ENCODE peak calls at places on chromosome 14, in ten cellular contexts. O is CD8-positive, alpha-beta memory T cell; A is ovary; L is MM.1S; D is fibroblast of lung; Y is brain microvascular endothelial cell; Q is small intestine; S is transverse colon; T is upper lobe of right lung; B is neural progenitor cell. H is an unnamed sample. For H3K27me3, the result is how much of the 10 kb centered on the place peaks cover.

GRCh38 chr14:21917699-21918436 is 244.2 kb upstream of the OR4E1 start:
- DNase-seq in L (peak), T (no peak), Y (peak), Q (peak), O (peak), B (peak), S (peak), A (no peak), D (peak), H (peak)

GRCh38 chr14:94307410-94307992 is 14.4 kb upstream of the SERPINA10 start:
- DNase-seq in A (no peak), D (no peak), O (no peak), T (no peak), B (peak), L (no peak), S (no peak), Q (peak), Y (no peak), H (no peak)

GRCh38 chr14:52325126-52325525 is 11.0 kb downstream of the PTGER2 start:
- DNase-seq in Q (peak), O (no peak), B (no peak), T (no peak), D (no peak), L (no peak), A (no peak), S (no peak), Y (no peak), H (no peak)

GRCh38 chr14:62006116-62006737 is 244.0 kb downstream of the SNAPC1 start:
- DNase-seq in T (no peak), L (no peak), O (no peak), B (no peak), A (no peak), Y (no peak), S (no peak), Q (no peak), D (peak), H (no peak)

GRCh38 chr14:77003960-77004710 is 24.4 kb downstream of the IRF2BPL start:
- DNase-seq in T (no peak), A (no peak), Y (peak), L (no peak), B (no peak), D (peak), S (no peak), O (no peak), Q (peak), H (no peak)

GRCh38 chr14:71261206-71261605 is 353.9 kb downstream of the PCNX1 start:
- DNase-seq in Q (no peak), O (no peak), T (no peak), B (no peak), Y (peak), S (no peak), L (no peak), D (no peak), A (no peak), H (no peak)

GRCh38 chr14:37194698-37195097 is 3.0 kb upstream of the MIPOL1 start:
- DNase-seq in Q (peak), B (no peak), Y (no peak), L (no peak), A (no peak), O (no peak), S (no peak), D (no peak), T (no peak), H (no peak)

GRCh38 chr14:104971447-104972240 is 6.5 kb downstream of the AHNAK2 start:
- DNase-seq in T (no peak), Q (no peak), S (no peak), Y (no peak), A (no peak), L (no peak), B (no peak), O (no peak), D (no peak), H (no peak)

GRCh38 chr14:65098586-65098985 is 3.7 kb downstream of the MAX start:
- DNase-seq in D (peak), T (no peak), L (peak), S (no peak), A (no peak), B (no peak), Q (peak), Y (no peak), O (no peak), H (no peak)

GRCh38 chr14:76701981-76702380 is 59.3 kb upstream of the VASH1 start:
- DNase-seq in T (no peak), A (no peak), D (no peak), Y (no peak), L (no peak), B (no peak), S (no peak), O (no peak), Q (no peak), H (peak)

DNA sequence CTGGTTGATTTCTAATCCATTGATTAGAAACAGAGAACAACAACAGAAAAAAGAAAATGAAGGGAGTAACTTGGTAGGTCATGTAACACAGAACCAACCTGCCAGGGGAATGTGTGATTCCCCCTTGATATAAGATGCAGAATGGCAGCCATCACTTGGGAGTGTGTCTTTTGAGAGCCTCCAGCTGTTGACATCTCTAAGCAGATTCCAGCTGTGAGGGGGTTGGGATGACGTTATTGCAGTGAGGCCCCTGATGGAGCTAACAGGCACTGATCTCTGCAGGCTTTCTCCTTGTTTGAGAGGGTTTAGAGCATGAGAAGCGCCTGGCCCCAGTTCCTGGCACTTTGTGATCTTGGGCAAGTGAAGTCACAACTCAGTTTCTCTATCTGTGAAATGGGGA is 124.9 kb downstream of the PELI2 start:
- DNase-seq in L (no peak), B (peak), Y (no peak), D (peak), Q (no peak), S (no peak), O (no peak), T (no peak), A (no peak), H (no peak)
- H3K27me3 ChIP-seq in L (under half), B (under half), Y (under half), D (under half), Q (under half), S (under half), O (under half), T (under half), A (under half), H (under half)

GRCh38 chr14:96274122-96274910 is 18.3 kb downstream of the BDKRB1 start:
- DNase-seq in B (no peak), T (no peak), Q (no peak), Y (no peak), A (no peak), O (no peak), L (no peak), D (peak), S (no peak), H (no peak)
- H3K27ac ChIP-seq in B (no peak), T (no peak), Q (no peak), Y (no peak), A (no peak), O (no peak), L (no peak), D (peak), S (peak), H (no peak)

DNA sequence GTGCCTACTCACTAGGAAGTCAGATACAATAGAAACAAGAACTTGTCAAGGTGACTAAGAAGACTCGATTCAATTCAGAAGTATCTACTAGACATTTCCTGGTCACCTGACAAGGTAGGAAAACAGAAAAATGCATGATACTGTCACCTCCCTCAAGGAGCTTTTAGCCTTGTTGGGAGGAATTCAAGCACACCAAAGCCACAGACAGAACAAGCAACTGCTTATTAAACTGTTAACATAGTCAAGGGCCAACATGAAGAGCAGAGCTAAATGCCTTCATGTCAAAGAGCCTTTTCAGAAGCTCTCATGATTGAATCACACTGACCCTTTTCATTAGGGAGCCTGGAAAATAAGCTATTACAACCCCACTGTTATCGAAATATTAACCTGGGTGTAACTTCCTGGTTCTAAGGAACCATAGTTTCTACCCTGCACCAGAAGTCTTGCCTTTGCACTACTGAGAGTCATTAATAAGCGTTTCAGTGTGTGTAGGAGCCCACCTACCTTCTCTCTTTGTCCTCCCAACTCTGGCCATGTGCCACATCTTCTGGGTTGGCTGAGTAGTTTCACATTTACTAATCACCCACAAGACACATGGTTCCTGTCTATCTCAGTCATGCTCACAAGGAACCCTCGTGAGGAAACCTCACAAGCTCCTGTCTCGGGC is 31.0 kb upstream of the LGALS3 start:
- DNase-seq in L (peak), Q (peak), B (no peak), Y (no peak), T (no peak), A (no peak), O (peak), S (peak), D (no peak), H (no peak)
- H3K4me3 ChIP-seq in L (no peak), Q (no peak), B (no peak), Y (no peak), T (no peak), A (no peak), O (no peak), S (no peak), D (no peak), H (no peak)

DNA sequence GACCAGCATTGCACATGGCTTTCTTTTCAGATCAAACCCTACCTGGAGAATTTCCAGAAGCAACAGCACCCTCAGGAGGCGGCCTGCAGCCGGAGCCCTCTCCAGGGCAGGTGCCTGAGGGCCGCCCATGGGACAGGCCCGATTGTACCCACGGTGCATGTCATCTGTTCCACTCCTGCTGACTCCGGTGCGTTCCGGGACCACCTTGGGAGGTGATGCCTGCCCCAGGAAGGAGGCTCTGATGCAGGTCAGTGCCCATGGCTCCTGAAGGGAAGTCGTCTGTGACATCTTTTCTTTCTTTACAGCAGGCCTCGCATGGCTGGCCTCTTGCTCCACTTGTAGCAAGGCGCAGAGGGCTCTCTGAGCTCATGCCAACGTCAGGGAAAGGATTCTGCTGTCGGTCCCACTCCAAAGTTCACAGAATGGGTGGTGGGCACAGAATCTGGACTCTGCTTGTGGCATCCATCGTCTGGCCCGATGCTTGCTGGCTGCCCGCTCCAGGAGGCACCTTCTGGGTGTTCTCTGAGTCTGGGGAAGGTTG is 160.7 kb upstream of the RTL1 start:
- DNase-seq in D (no peak), Y (no peak), B (no peak), T (peak), O (no peak), L (no peak), S (no peak), Q (no peak), A (no peak), H (no peak)
- H3K27me3 ChIP-seq in D (under half), Y (under half), B (under half), T (under half), O (under half), L (half or more), S (under half), Q (under half), A (under half), H (under half)

DNA sequence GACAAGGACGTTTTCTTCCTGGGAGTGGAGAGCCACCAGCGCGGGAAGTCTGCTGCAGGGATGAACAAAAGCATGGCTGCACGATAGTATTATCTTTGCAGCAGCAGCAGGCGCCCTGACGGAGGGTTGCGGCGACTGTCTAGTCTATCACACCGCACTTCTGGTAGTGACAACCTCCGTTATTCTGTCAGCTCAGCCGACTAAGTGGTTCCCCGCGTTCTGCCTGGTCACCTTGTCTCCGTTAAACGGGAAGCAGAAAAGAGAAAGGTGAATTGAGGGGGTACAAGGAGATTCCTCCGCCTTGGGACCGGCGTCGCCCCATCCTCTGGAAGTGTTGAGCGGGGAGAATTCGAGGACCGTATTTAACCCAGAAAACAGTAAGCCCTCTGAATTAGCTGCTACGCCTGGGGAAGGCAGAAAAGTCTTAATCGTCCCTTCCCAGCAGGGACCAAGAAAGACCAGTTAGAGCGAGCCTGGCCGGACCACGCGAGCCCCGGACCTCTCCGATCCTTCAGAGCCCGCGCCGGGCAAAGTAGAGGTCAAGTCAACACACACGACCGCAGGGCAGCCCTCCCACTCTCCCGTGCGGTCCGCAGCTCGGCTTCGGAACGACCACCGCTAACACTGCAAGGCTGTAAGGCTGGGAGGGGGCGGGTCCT is 536 bp upstream of the DAAM1 start:
- DNase-seq in S (peak), B (peak), A (no peak), O (peak), D (no peak), Y (no peak), L (peak), T (no peak), Q (no peak), H (peak)
- H3K27ac ChIP-seq in S (peak), B (no peak), A (peak), O (peak), D (no peak), Y (no peak), L (no peak), T (peak), Q (peak), H (peak)

DNA sequence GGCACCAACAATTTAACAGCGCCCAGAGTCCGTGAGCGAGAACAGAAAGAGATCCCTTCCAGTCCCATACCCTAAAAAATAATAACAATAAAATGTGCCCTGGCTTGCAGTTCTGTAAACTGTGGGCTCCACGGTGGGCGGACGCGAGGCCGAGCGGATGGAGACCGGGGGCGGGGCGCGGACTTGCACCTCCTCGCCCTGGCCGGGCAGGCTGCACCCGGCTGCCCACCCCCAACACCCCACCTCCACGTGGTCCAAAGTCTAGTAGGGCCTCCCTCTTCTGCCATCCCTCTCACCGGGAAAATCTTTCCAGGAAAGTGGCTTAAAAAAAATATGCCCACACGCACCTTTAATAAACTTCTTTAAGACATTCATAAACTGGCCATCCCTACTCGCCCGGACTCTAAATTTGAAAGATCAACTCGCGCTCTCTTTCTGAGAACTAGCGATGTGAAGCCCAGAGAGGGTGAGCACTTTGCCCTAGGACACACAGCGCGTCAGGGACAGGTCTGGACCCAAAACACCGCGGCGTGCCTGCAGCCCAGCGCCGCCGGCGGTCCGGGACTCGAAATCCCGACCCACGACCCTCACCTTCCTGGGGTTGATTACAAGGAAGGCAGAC is 1.8 kb upstream of the BCL11B start:
- DNase-seq in Q (peak), Y (no peak), B (no peak), S (peak), L (no peak), D (no peak), T (no peak), A (no peak), O (no peak), H (peak)
- H3K4me3 ChIP-seq in Q (peak), Y (peak), B (peak), S (peak), L (no peak), D (no peak), T (peak), A (no peak), O (peak), H (peak)